ENCODE peak calls at places on chromosome 6, in eight cellular contexts. R is vagina, H is adrenal gland, D is spleen, G is right lobe of liver, E is body of pancreas, S is esophagus muscularis mucosa, P is heart left ventricle. Z is an unnamed sample.

GRCh38 chr6:116034327-116034726 is 26.4 kb downstream of the FRK start:
- DNase-seq in R (no peak), H (no peak), D (no peak), G (no peak), E (no peak), S (no peak), P (no peak), Z (no peak)

GRCh38 chr6:101761124-101761601 is 367.7 kb downstream of the GRIK2 start:
- DNase-seq in R (no peak), H (peak; percentile 33), D (no peak), G (no peak), E (peak; percentile 45), S (no peak), P (no peak), Z (no peak)

GRCh38 chr6:50071921-50072320 is 22.2 kb upstream of the DEFB112 start:
- DNase-seq in R (no peak), H (no peak), D (no peak), G (no peak), E (no peak), S (no peak), P (no peak), Z (no peak)

GRCh38 chr6:57262491-57262890 is 40.4 kb upstream of the RAB23 start:
- DNase-seq in R (peak; percentile 92), H (peak; percentile 13), D (no peak), G (no peak), E (peak; percentile 35), S (peak; percentile 95), P (peak; percentile 52), Z (no peak)

GRCh38 chr6:165655191-165655590 is 7.8 kb downstream of the PDE10A start:
- DNase-seq in R (no peak), H (no peak), D (no peak), G (no peak), E (no peak), S (no peak), P (no peak), Z (no peak)

GRCh38 chr6:17469006-17469972 is 75.9 kb downstream of the CAP2 start:
- DNase-seq in R (no peak), H (no peak), D (no peak), G (no peak), E (no peak), S (no peak), P (no peak), Z (no peak)

GRCh38 chr6:22956029-22956715 is 386.8 kb downstream of the HDGFL1 start:
- DNase-seq in R (no peak), H (no peak), D (no peak), G (no peak), E (peak; percentile 25), S (no peak), P (no peak), Z (no peak)

GRCh38 chr6:42618686-42619085 is 54.9 kb downstream of the UBR2 start:
- DNase-seq in R (no peak), H (no peak), D (no peak), G (no peak), E (no peak), S (no peak), P (no peak), Z (no peak)

GRCh38 chr6:37174196-37174514 is 4.2 kb downstream of the PIM1 start:
- DNase-seq in R (no peak), H (no peak), D (no peak), G (no peak), E (no peak), S (no peak), P (no peak), Z (no peak)

GRCh38 chr6:165034271-165034741 is 275.1 kb downstream of the C6orf118 start:
- DNase-seq in R (no peak), H (no peak), D (no peak), G (no peak), E (no peak), S (no peak), P (no peak), Z (no peak)

GRCh38 chr6:160137130-160137988 is 15.7 kb downstream of the SLC22A1 start:
- DNase-seq in R (peak; percentile 79), H (no peak), D (no peak), G (peak; percentile 94), E (peak; percentile 44), S (no peak), P (no peak), Z (no peak)

GRCh38 chr6:169188051-169188863 is 65.4 kb downstream of the THBS2 start:
- DNase-seq in R (peak; percentile 81), H (no peak), D (no peak), G (no peak), E (no peak), S (peak; percentile 55), P (no peak), Z (no peak)

GRCh38 chr6:134908906-134909516 is 40.9 kb downstream of the ALDH8A1 start:
- DNase-seq in R (peak; percentile 98), H (peak; percentile 90), D (no peak), G (no peak), E (peak; percentile 55), S (peak; percentile 95), P (peak; percentile 54), Z (no peak)

GRCh38 chr6:125095501-125096301 is 57.9 kb upstream of the TPD52L1 start:
- DNase-seq in R (no peak), H (no peak), D (no peak), G (no peak), E (no peak), S (no peak), P (no peak), Z (no peak)

GRCh38 chr6:3755637-3756515 is 4.4 kb upstream of the PXDC1 start:
- DNase-seq in R (no peak), H (no peak), D (no peak), G (no peak), E (no peak), S (no peak), P (no peak), Z (peak; percentile 64)

GRCh38 chr6:6713660-6714446 is 125.3 kb downstream of the LY86 start:
- DNase-seq in R (no peak), H (no peak), D (no peak), G (no peak), E (peak; percentile 28), S (no peak), P (no peak), Z (no peak)

GRCh38 chr6:134683783-134684765 is 265.8 kb downstream of the ALDH8A1 start:
- DNase-seq in R (no peak), H (no peak), D (no peak), G (no peak), E (no peak), S (no peak), P (no peak), Z (no peak)

GRCh38 chr6:68941345-68941744 is 306.3 kb downstream of the ADGRB3 start:
- DNase-seq in R (no peak), H (no peak), D (no peak), G (no peak), E (no peak), S (no peak), P (no peak), Z (no peak)

GRCh38 chr6:30730611-30731435 is 10.7 kb downstream of the TUBB start:
- DNase-seq in R (no peak), H (peak; percentile 69), D (peak; percentile 93), G (peak; percentile 88), E (peak; percentile 91), S (no peak), P (peak; percentile 74), Z (peak; percentile 86)

GRCh38 chr6:152293404-152293803 is 343.8 kb downstream of the SYNE1 start:
- DNase-seq in R (no peak), H (no peak), D (no peak), G (no peak), E (peak; percentile 52), S (no peak), P (peak; percentile 59), Z (no peak)

GRCh38 chr6:121418346-121418745 is 17.1 kb upstream of the GJA1 start:
- DNase-seq in R (no peak), H (no peak), D (no peak), G (no peak), E (no peak), S (no peak), P (no peak), Z (no peak)

GRCh38 chr6:76861403-76861802 is 601.9 kb downstream of the HTR1B start:
- DNase-seq in R (no peak), H (no peak), D (no peak), G (peak; percentile 33), E (peak; percentile 16), S (no peak), P (no peak), Z (peak; percentile 46)

GRCh38 chr6:120303527-120303926 is 954.0 kb upstream of the MAN1A1 start:
- DNase-seq in R (no peak), H (no peak), D (no peak), G (no peak), E (no peak), S (no peak), P (no peak), Z (no peak)

GRCh38 chr6:291148-291696 is 1.1 kb upstream of the DUSP22 start:
- DNase-seq in R (no peak), H (no peak), D (peak; percentile 74), G (no peak), E (peak; percentile 83), S (peak; percentile 90), P (no peak), Z (no peak)

GRCh38 chr6:294656-295565 is 2.6 kb downstream of the DUSP22 start:
- DNase-seq in R (no peak), H (no peak), D (no peak), G (no peak), E (no peak), S (peak; percentile 70), P (no peak), Z (no peak)

GRCh38 chr6:293185-294174 is 1.2 kb downstream of the DUSP22 start:
- DNase-seq in R (peak; percentile 89), H (no peak), D (peak; percentile 88), G (peak; percentile 67), E (peak; percentile 40), S (peak; percentile 93), P (no peak), Z (peak; percentile 75)

GRCh38 chr6:291697-292505 is at the start of gene DUSP22:
- DNase-seq in R (no peak), H (peak; percentile 86), D (peak; percentile 97), G (peak; percentile 96), E (peak; percentile 94), S (peak; percentile 97), P (peak; percentile 91), Z (peak; percentile 95)

GRCh38 chr6:292506-293184 is 358 bp downstream of the DUSP22 start:
- DNase-seq in R (peak; percentile 92), H (peak; percentile 69), D (peak; percentile 98), G (peak; percentile 87), E (peak; percentile 83), S (peak; percentile 96), P (peak; percentile 74), Z (peak; percentile 87)
- TF ChIP-seq POLR2A in R (no peak), H (peak; percentile 3), D (peak; percentile 66), G (no peak), E (peak; percentile 6), S (peak; percentile 1), P (no peak), Z (no peak)

GRCh38 chr6:39792501-39793450 is 600 bp downstream of the DAAM2 start:
- DNase-seq in R (peak; percentile 86), H (peak; percentile 25), D (no peak), G (no peak), E (peak; percentile 10), S (no peak), P (no peak), Z (no peak)
- H3K27ac ChIP-seq in R (peak overlapping the region; percentile 81), H (peak overlapping the region; percentile 59), D (peak overlapping the region; percentile 87), G (peak overlapping the region; percentile 33), E (no peak overlapping the region), S (peak overlapping the region; percentile 98), P (peak overlapping the region; percentile 79), Z (peak overlapping the region; percentile 64)

GRCh38 chr6:54307412-54308036 is 717 bp upstream of the TINAG start:
- DNase-seq in R (no peak), H (no peak), D (no peak), G (no peak), E (peak; percentile 7), S (no peak), P (no peak), Z (no peak)
- TF ChIP-seq POLR2A in R (no peak), H (no peak), D (no peak), G (no peak), E (no peak), S (no peak), P (no peak), Z (peak; percentile 29)

GRCh38 chr6:34308483-34308882 is 59.7 kb upstream of the SMIM29 start:
- DNase-seq in R (no peak), H (no peak), D (no peak), G (no peak), E (no peak), S (no peak), P (no peak), Z (no peak)
- H3K27ac ChIP-seq in R (no peak overlapping the region), H (no peak overlapping the region), D (no peak overlapping the region), G (peak overlapping the region; percentile 34), E (no peak overlapping the region), S (no peak overlapping the region), P (no peak overlapping the region), Z (no peak overlapping the region)

Z was measured in Peyer's patch.